ENCODE peak calls at places on chromosomes 12 and 14, in four cellular contexts. One of them, this sample, is unnamed.

GRCh38 chr12:5200276-5201087 is 156.8 kb downstream of the KCNA5 start:
- DNase-seq in endothelial cell of umbilical vein: peak; percentile 28
- DNase-seq in neural progenitor cell: peak; percentile 88
- DNase-seq in cardiac muscle cell: no peak
- DNase-seq in this sample: peak; percentile 66

GRCh38 chr12:127723236-127723635 is 543.7 kb upstream of the TMEM132C start:
- DNase-seq in endothelial cell of umbilical vein: no peak
- DNase-seq in neural progenitor cell: no peak
- DNase-seq in cardiac muscle cell: no peak
- DNase-seq in this sample: no peak

GRCh38 chr12:132761911-132762583 is 415 bp upstream of the ANKLE2 start:
- DNase-seq in endothelial cell of umbilical vein: peak; percentile 90
- DNase-seq in neural progenitor cell: peak; percentile 96
- DNase-seq in cardiac muscle cell: peak; percentile 94
- DNase-seq in this sample: peak; percentile 82

GRCh38 chr12:31662176-31662849 is 2.8 kb downstream of the ETFBKMT start:
- DNase-seq in endothelial cell of umbilical vein: no peak
- DNase-seq in neural progenitor cell: no peak
- DNase-seq in cardiac muscle cell: no peak
- DNase-seq in this sample: no peak

GRCh38 chr12:5512585-5512970 is 80.7 kb downstream of the NTF3 start:
- DNase-seq in endothelial cell of umbilical vein: no peak
- DNase-seq in neural progenitor cell: no peak
- DNase-seq in cardiac muscle cell: no peak
- DNase-seq in this sample: no peak

GRCh38 chr14:22159968-22160367 is 429.1 kb downstream of the DAD1 start:
- DNase-seq in endothelial cell of umbilical vein: no peak
- DNase-seq in neural progenitor cell: no peak
- DNase-seq in cardiac muscle cell: no peak
- DNase-seq in this sample: peak; percentile 40

GRCh38 chr12:80040075-80040738 is 59.1 kb upstream of the OTOGL start:
- DNase-seq in endothelial cell of umbilical vein: no peak
- DNase-seq in neural progenitor cell: no peak
- DNase-seq in cardiac muscle cell: peak; percentile 48
- DNase-seq in this sample: peak; percentile 4

GRCh38 chr14:23076785-23077408 is 18.0 kb downstream of the ACIN1 start:
- DNase-seq in endothelial cell of umbilical vein: peak; percentile 49
- DNase-seq in neural progenitor cell: peak; percentile 52
- DNase-seq in cardiac muscle cell: peak; percentile 53
- DNase-seq in this sample: peak; percentile 39

GRCh38 chr12:93773122-93773871 is 96.1 kb downstream of the CRADD start:
- DNase-seq in endothelial cell of umbilical vein: no peak
- DNase-seq in neural progenitor cell: no peak
- DNase-seq in cardiac muscle cell: peak; percentile 76
- DNase-seq in this sample: peak; percentile 72

GRCh38 chr14:25848601-25849000 is 749.2 kb downstream of the NOVA1 start:
- DNase-seq in endothelial cell of umbilical vein: no peak
- DNase-seq in neural progenitor cell: no peak
- DNase-seq in cardiac muscle cell: no peak
- DNase-seq in this sample: no peak

GRCh38 chr14:95519699-95520098 is 3.2 kb upstream of the SYNE3 start:
- DNase-seq in endothelial cell of umbilical vein: peak; percentile 81
- DNase-seq in neural progenitor cell: no peak
- DNase-seq in cardiac muscle cell: peak; percentile 86
- DNase-seq in this sample: peak; percentile 90

GRCh38 chr12:132445884-132446471 is 44.0 kb upstream of the FBRSL1 start:
- DNase-seq in endothelial cell of umbilical vein: peak; percentile 57
- DNase-seq in neural progenitor cell: peak; percentile 92
- DNase-seq in cardiac muscle cell: peak; percentile 85
- DNase-seq in this sample: peak; percentile 81

GRCh38 chr14:94654071-94654974 is 42.1 kb downstream of the SERPINA3 start:
- DNase-seq in endothelial cell of umbilical vein: no peak
- DNase-seq in neural progenitor cell: no peak
- DNase-seq in cardiac muscle cell: peak; percentile 25
- DNase-seq in this sample: no peak

GRCh38 chr12:14111230-14111865 is 129.9 kb upstream of the GRIN2B start:
- DNase-seq in endothelial cell of umbilical vein: no peak
- DNase-seq in neural progenitor cell: peak; percentile 51
- DNase-seq in cardiac muscle cell: no peak
- DNase-seq in this sample: peak; percentile 8

GRCh38 chr14:84857571-84857970 is 672.4 kb upstream of the FLRT2 start:
- DNase-seq in endothelial cell of umbilical vein: no peak
- DNase-seq in neural progenitor cell: no peak
- DNase-seq in cardiac muscle cell: no peak
- DNase-seq in this sample: no peak

GRCh38 chr12:113875681-113876080 is 90.4 kb downstream of the RBM19 start:
- DNase-seq in endothelial cell of umbilical vein: no peak
- DNase-seq in neural progenitor cell: no peak
- DNase-seq in cardiac muscle cell: peak; percentile 72
- DNase-seq in this sample: no peak

GRCh38 chr12:14769462-14769836 is 33.8 kb downstream of the WBP11 start:
- DNase-seq in endothelial cell of umbilical vein: no peak
- DNase-seq in neural progenitor cell: peak; percentile 86
- DNase-seq in cardiac muscle cell: peak; percentile 49
- DNase-seq in this sample: no peak

GRCh38 chr12:55833056-55833455 is 3.7 kb upstream of the DNAJC14 start:
- DNase-seq in endothelial cell of umbilical vein: no peak
- DNase-seq in neural progenitor cell: no peak
- DNase-seq in cardiac muscle cell: no peak
- DNase-seq in this sample: no peak

GRCh38 chr12:97046901-97047300 is 139.8 kb downstream of the NEDD1 start:
- DNase-seq in endothelial cell of umbilical vein: no peak
- DNase-seq in neural progenitor cell: no peak
- DNase-seq in cardiac muscle cell: no peak
- DNase-seq in this sample: no peak

GRCh38 chr12:14272954-14273910 is 92.2 kb upstream of the ATF7IP start:
- DNase-seq in endothelial cell of umbilical vein: no peak
- DNase-seq in neural progenitor cell: no peak
- DNase-seq in cardiac muscle cell: no peak
- DNase-seq in this sample: no peak

GRCh38 chr14:83707056-83707455 is 1822.9 kb upstream of the FLRT2 start:
- DNase-seq in endothelial cell of umbilical vein: peak; percentile 75
- DNase-seq in neural progenitor cell: no peak
- DNase-seq in cardiac muscle cell: no peak
- DNase-seq in this sample: no peak

GRCh38 chr14:39492267-39492666 is 60.0 kb upstream of the FBXO33 start:
- DNase-seq in endothelial cell of umbilical vein: no peak
- DNase-seq in neural progenitor cell: no peak
- DNase-seq in cardiac muscle cell: peak; percentile 85
- DNase-seq in this sample: no peak

GRCh38 chr14:101761032-101761880 is at the start of gene PPP2R5C:
- DNase-seq in endothelial cell of umbilical vein: peak; percentile 83
- DNase-seq in neural progenitor cell: peak; percentile 96
- DNase-seq in cardiac muscle cell: peak; percentile 96
- DNase-seq in this sample: peak; percentile 91

GRCh38 chr12:127245009-127245408 is 1022.0 kb upstream of the TMEM132C start:
- DNase-seq in endothelial cell of umbilical vein: no peak
- DNase-seq in neural progenitor cell: no peak
- DNase-seq in cardiac muscle cell: peak; percentile 3
- DNase-seq in this sample: no peak

GRCh38 chr12:5014269-5014668 is 29.4 kb upstream of the KCNA5 start:
- DNase-seq in endothelial cell of umbilical vein: no peak
- DNase-seq in neural progenitor cell: no peak
- DNase-seq in cardiac muscle cell: peak; percentile 9
- DNase-seq in this sample: no peak

GRCh38 chr12:82479511-82479910 is 121.2 kb downstream of the METTL25 start:
- DNase-seq in endothelial cell of umbilical vein: peak; percentile 70
- DNase-seq in neural progenitor cell: peak; percentile 20
- DNase-seq in cardiac muscle cell: peak; percentile 76
- DNase-seq in this sample: no peak

GRCh38 chr14:102220031-102220430 is 80.3 kb downstream of the WDR20 start:
- DNase-seq in endothelial cell of umbilical vein: no peak
- DNase-seq in neural progenitor cell: no peak
- DNase-seq in cardiac muscle cell: no peak
- DNase-seq in this sample: peak; percentile 57

GRCh38 chr14:21965042-21965441 is 291.4 kb upstream of the OR4E1 start:
- DNase-seq in endothelial cell of umbilical vein: no peak
- DNase-seq in neural progenitor cell: no peak
- DNase-seq in cardiac muscle cell: no peak
- DNase-seq in this sample: peak; percentile 72

GRCh38 chr12:121702944-121703343 is 9.6 kb upstream of the TMEM120B start:
- DNase-seq in endothelial cell of umbilical vein: no peak
- DNase-seq in neural progenitor cell: no peak
- DNase-seq in cardiac muscle cell: no peak
- DNase-seq in this sample: no peak

GRCh38 chr14:54803396-54803795 is 99.2 kb downstream of the GCH1 start:
- DNase-seq in endothelial cell of umbilical vein: no peak
- DNase-seq in neural progenitor cell: no peak
- DNase-seq in cardiac muscle cell: no peak
- DNase-seq in this sample: no peak

GRCh38 chr12:64010069-64010686 is 165.7 kb downstream of the SRGAP1 start:
- DNase-seq in endothelial cell of umbilical vein: no peak
- DNase-seq in neural progenitor cell: no peak
- DNase-seq in cardiac muscle cell: peak; percentile 35
- DNase-seq in this sample: no peak

GRCh38 chr12:49456280-49456679 is 82.5 kb upstream of the KCNH3 start:
- DNase-seq in endothelial cell of umbilical vein: no peak
- DNase-seq in neural progenitor cell: no peak
- DNase-seq in cardiac muscle cell: no peak
- DNase-seq in this sample: no peak

GRCh38 chr12:78146365-78146772 is 315.7 kb downstream of the NAV3 start:
- DNase-seq in endothelial cell of umbilical vein: peak; percentile 59
- DNase-seq in neural progenitor cell: peak; percentile 50
- DNase-seq in cardiac muscle cell: peak; percentile 62
- DNase-seq in this sample: no peak

GRCh38 chr12:69935651-69936100 is 110.6 kb downstream of the MYRFL start:
- DNase-seq in endothelial cell of umbilical vein: no peak
- DNase-seq in neural progenitor cell: no peak
- DNase-seq in cardiac muscle cell: peak; percentile 10
- DNase-seq in this sample: no peak

GRCh38 chr12:23217158-23217557 is 592.2 kb downstream of the ETNK1 start:
- DNase-seq in endothelial cell of umbilical vein: peak; percentile 21
- DNase-seq in neural progenitor cell: no peak
- DNase-seq in cardiac muscle cell: no peak
- DNase-seq in this sample: no peak

GRCh38 chr14:102933618-102934231 is 11.3 kb downstream of the AMN start:
- DNase-seq in endothelial cell of umbilical vein: no peak
- DNase-seq in neural progenitor cell: no peak
- DNase-seq in cardiac muscle cell: no peak
- DNase-seq in this sample: no peak

GRCh38 chr12:105644770-105645169 is 314.3 kb downstream of the C12orf75 start:
- DNase-seq in endothelial cell of umbilical vein: no peak
- DNase-seq in neural progenitor cell: no peak
- DNase-seq in cardiac muscle cell: no peak
- DNase-seq in this sample: no peak

GRCh38 chr12:102631274-102631673 is 150.9 kb upstream of the IGF1 start:
- DNase-seq in endothelial cell of umbilical vein: no peak
- DNase-seq in neural progenitor cell: no peak
- DNase-seq in cardiac muscle cell: peak; percentile 39
- DNase-seq in this sample: no peak

GRCh38 chr14:105013150-105013787 is 7.6 kb downstream of the CDCA4 start:
- DNase-seq in endothelial cell of umbilical vein: no peak
- DNase-seq in neural progenitor cell: no peak
- DNase-seq in cardiac muscle cell: no peak
- DNase-seq in this sample: no peak
- TF ChIP-seq CTCF in endothelial cell of umbilical vein: no peak
- TF ChIP-seq CTCF in neural progenitor cell: no peak
- TF ChIP-seq CTCF in cardiac muscle cell: no peak
- TF ChIP-seq CTCF in this sample: no peak

DNA sequence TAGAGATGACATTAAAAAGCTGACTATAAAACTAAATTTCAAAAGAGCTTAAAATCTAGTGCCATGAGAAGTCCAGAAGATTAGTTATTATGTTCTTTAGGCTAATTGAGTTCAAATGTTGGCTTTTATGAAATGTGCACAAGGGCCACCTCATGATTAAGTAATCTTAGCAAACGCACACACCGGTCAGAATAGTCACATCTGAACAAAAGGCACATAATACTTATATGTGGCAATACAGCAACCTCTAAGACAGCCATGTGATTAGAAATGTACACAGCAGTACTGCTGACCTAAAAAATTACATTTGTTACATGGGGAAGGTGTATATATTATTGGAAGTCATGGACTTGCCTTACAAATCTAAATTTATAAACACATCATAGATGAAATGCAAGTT is 344.7 kb upstream of the GARIN6 start:
- DNase-seq in endothelial cell of umbilical vein: no peak
- DNase-seq in neural progenitor cell: no peak
- DNase-seq in cardiac muscle cell: no peak
- DNase-seq in this sample: no peak
- TF ChIP-seq CTCF in endothelial cell of umbilical vein: no peak
- TF ChIP-seq CTCF in neural progenitor cell: no peak
- TF ChIP-seq CTCF in cardiac muscle cell: no peak
- TF ChIP-seq CTCF in this sample: no peak

GRCh38 chr14:35909675-35910074 is 83.5 kb downstream of the BRMS1L start:
- DNase-seq in endothelial cell of umbilical vein: no peak
- DNase-seq in neural progenitor cell: no peak
- DNase-seq in cardiac muscle cell: no peak
- DNase-seq in this sample: no peak

GRCh38 chr14:35915775-35916174 is 89.6 kb downstream of the BRMS1L start:
- DNase-seq in endothelial cell of umbilical vein: no peak
- DNase-seq in neural progenitor cell: no peak
- DNase-seq in cardiac muscle cell: no peak
- DNase-seq in this sample: no peak

GRCh38 chr14:35915185-35915584 is 89.0 kb downstream of the BRMS1L start:
- DNase-seq in endothelial cell of umbilical vein: no peak
- DNase-seq in neural progenitor cell: no peak
- DNase-seq in cardiac muscle cell: no peak
- DNase-seq in this sample: no peak

GRCh38 chr14:35911097-35911496 is 85.0 kb downstream of the BRMS1L start:
- DNase-seq in endothelial cell of umbilical vein: no peak
- DNase-seq in neural progenitor cell: no peak
- DNase-seq in cardiac muscle cell: no peak
- DNase-seq in this sample: no peak

GRCh38 chr14:35910191-35910590 is 84.1 kb downstream of the BRMS1L start:
- DNase-seq in endothelial cell of umbilical vein: no peak
- DNase-seq in neural progenitor cell: no peak
- DNase-seq in cardiac muscle cell: no peak
- DNase-seq in this sample: no peak
- TF ChIP-seq CTCF in endothelial cell of umbilical vein: no peak
- TF ChIP-seq CTCF in neural progenitor cell: no peak
- TF ChIP-seq CTCF in cardiac muscle cell: no peak
- TF ChIP-seq CTCF in this sample: no peak

GRCh38 chr14:88478931-88479330 is 75.9 kb downstream of the PTPN21 start:
- DNase-seq in endothelial cell of umbilical vein: no peak
- DNase-seq in neural progenitor cell: no peak
- DNase-seq in cardiac muscle cell: no peak
- DNase-seq in this sample: no peak

GRCh38 chr14:88479574-88479987 is 75.2 kb downstream of the PTPN21 start:
- DNase-seq in endothelial cell of umbilical vein: no peak
- DNase-seq in neural progenitor cell: no peak
- DNase-seq in cardiac muscle cell: no peak
- DNase-seq in this sample: no peak

GRCh38 chr14:88482524-88482923 is 72.3 kb downstream of the PTPN21 start:
- DNase-seq in endothelial cell of umbilical vein: no peak
- DNase-seq in neural progenitor cell: no peak
- DNase-seq in cardiac muscle cell: no peak
- DNase-seq in this sample: no peak

GRCh38 chr14:88481794-88482193 is 73.0 kb downstream of the PTPN21 start:
- DNase-seq in endothelial cell of umbilical vein: no peak
- DNase-seq in neural progenitor cell: no peak
- DNase-seq in cardiac muscle cell: no peak
- DNase-seq in this sample: no peak

GRCh38 chr14:88481089-88481488 is 73.7 kb downstream of the PTPN21 start:
- DNase-seq in endothelial cell of umbilical vein: no peak
- DNase-seq in neural progenitor cell: no peak
- DNase-seq in cardiac muscle cell: no peak
- DNase-seq in this sample: no peak
- TF ChIP-seq CTCF in endothelial cell of umbilical vein: no peak
- TF ChIP-seq CTCF in neural progenitor cell: no peak
- TF ChIP-seq CTCF in cardiac muscle cell: no peak
- TF ChIP-seq CTCF in this sample: no peak

GRCh38 chr12:91216871-91217270 is 34.3 kb upstream of the DCN start:
- DNase-seq in endothelial cell of umbilical vein: no peak
- DNase-seq in neural progenitor cell: no peak
- DNase-seq in cardiac muscle cell: no peak
- DNase-seq in this sample: no peak
- TF ChIP-seq CTCF in endothelial cell of umbilical vein: no peak
- TF ChIP-seq CTCF in neural progenitor cell: no peak
- TF ChIP-seq CTCF in cardiac muscle cell: no peak
- TF ChIP-seq CTCF in this sample: no peak

This sample was measured in activated CD8-positive, alpha-beta T cell treated with anti-CD3 and anti-CD28 coated beads for 36 hours.